ENCODE peak calls at places on chromosomes 2 and 18, in eight cellular contexts. One of them, this sample, is unnamed.

GRCh38 chr2:65392609-65393008 is 39.8 kb downstream of the SPRED2 start:
- DNase-seq in heart right ventricle: no peak
- DNase-seq in CD8-positive, alpha-beta memory T cell: no peak
- DNase-seq in body of pancreas: no peak
- DNase-seq in aorta: no peak
- DNase-seq in transverse colon: no peak
- DNase-seq in astrocyte: no peak
- DNase-seq in colonic mucosa: no peak
- DNase-seq in this sample: no peak

GRCh38 chr2:241363316-241363879 is 7.3 kb downstream of the FARP2 start:
- DNase-seq in heart right ventricle: no peak
- DNase-seq in CD8-positive, alpha-beta memory T cell: no peak
- DNase-seq in body of pancreas: no peak
- DNase-seq in aorta: no peak
- DNase-seq in transverse colon: peak; percentile 22
- DNase-seq in astrocyte: no peak
- DNase-seq in colonic mucosa: no peak
- DNase-seq in this sample: no peak

GRCh38 chr2:41963661-41964525 is 83.9 kb upstream of the PKDCC start:
- DNase-seq in heart right ventricle: peak; percentile 59
- DNase-seq in CD8-positive, alpha-beta memory T cell: no peak
- DNase-seq in body of pancreas: peak; percentile 47
- DNase-seq in aorta: peak; percentile 85
- DNase-seq in transverse colon: peak; percentile 85
- DNase-seq in astrocyte: peak; percentile 77
- DNase-seq in colonic mucosa: peak; percentile 94
- DNase-seq in this sample: peak; percentile 92

GRCh38 chr2:127014630-127015029 is 92.3 kb downstream of the BIN1 start:
- DNase-seq in heart right ventricle: no peak
- DNase-seq in CD8-positive, alpha-beta memory T cell: no peak
- DNase-seq in body of pancreas: no peak
- DNase-seq in aorta: no peak
- DNase-seq in transverse colon: no peak
- DNase-seq in astrocyte: peak; percentile 81
- DNase-seq in colonic mucosa: no peak
- DNase-seq in this sample: no peak

GRCh38 chr18:47191956-47192355 is 15.8 kb upstream of the IER3IP1 start:
- DNase-seq in heart right ventricle: no peak
- DNase-seq in CD8-positive, alpha-beta memory T cell: no peak
- DNase-seq in body of pancreas: no peak
- DNase-seq in aorta: no peak
- DNase-seq in transverse colon: no peak
- DNase-seq in astrocyte: no peak
- DNase-seq in colonic mucosa: no peak
- DNase-seq in this sample: no peak

GRCh38 chr18:45540146-45540545 is 75.1 kb upstream of the SLC14A2 start:
- DNase-seq in heart right ventricle: no peak
- DNase-seq in CD8-positive, alpha-beta memory T cell: no peak
- DNase-seq in body of pancreas: no peak
- DNase-seq in aorta: no peak
- DNase-seq in transverse colon: no peak
- DNase-seq in astrocyte: no peak
- DNase-seq in colonic mucosa: no peak
- DNase-seq in this sample: no peak

GRCh38 chr2:6750389-6751158 is 115.1 kb downstream of the CMPK2 start:
- DNase-seq in heart right ventricle: no peak
- DNase-seq in CD8-positive, alpha-beta memory T cell: no peak
- DNase-seq in body of pancreas: no peak
- DNase-seq in aorta: no peak
- DNase-seq in transverse colon: no peak
- DNase-seq in astrocyte: no peak
- DNase-seq in colonic mucosa: no peak
- DNase-seq in this sample: no peak

GRCh38 chr18:11741505-11742145 is 52.6 kb downstream of the GNAL start:
- DNase-seq in heart right ventricle: no peak
- DNase-seq in CD8-positive, alpha-beta memory T cell: no peak
- DNase-seq in body of pancreas: no peak
- DNase-seq in aorta: no peak
- DNase-seq in transverse colon: no peak
- DNase-seq in astrocyte: no peak
- DNase-seq in colonic mucosa: no peak
- DNase-seq in this sample: no peak

DNA sequence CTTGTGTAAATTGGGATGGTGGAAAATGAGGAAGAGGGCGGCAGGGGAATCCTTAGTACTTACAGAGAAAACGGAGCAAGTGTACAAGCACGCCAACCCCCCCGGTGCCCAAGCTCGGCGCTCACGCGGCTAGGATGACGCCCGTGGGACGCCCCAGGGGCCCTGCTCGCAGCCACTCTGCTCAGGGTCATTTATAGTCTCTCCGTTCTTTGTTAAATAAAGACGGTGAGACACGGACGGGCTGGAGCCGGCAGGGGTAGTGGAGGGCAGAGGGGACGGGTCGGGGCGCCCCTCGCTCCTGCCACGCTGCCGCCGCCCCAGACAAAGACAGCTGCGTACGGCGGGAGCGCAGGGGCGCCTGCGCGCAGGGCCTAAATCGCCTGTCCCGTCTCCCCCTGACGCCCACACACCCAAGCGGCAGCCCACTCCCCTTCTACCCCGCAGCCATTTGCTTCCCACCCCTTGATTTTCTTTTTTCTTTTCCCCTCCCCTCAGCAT is 37.8 kb downstream of the PCBP1 start:
- DNase-seq in heart right ventricle: peak; percentile 66
- DNase-seq in CD8-positive, alpha-beta memory T cell: peak; percentile 45
- DNase-seq in body of pancreas: peak; percentile 70
- DNase-seq in aorta: peak; percentile 84
- DNase-seq in transverse colon: peak; percentile 68
- DNase-seq in astrocyte: no peak
- DNase-seq in colonic mucosa: peak; percentile 69
- DNase-seq in this sample: peak; percentile 64
- H3K4me1 ChIP-seq in heart right ventricle: peaks cover 49% of the 10 kb centered on the region
- H3K4me1 ChIP-seq in CD8-positive, alpha-beta memory T cell: peaks cover 63% of the 10 kb centered on the region
- H3K4me1 ChIP-seq in body of pancreas: peaks cover 23% of the 10 kb centered on the region
- H3K4me1 ChIP-seq in aorta: no peaks in the 10 kb centered on the region
- H3K4me1 ChIP-seq in transverse colon: peaks cover 22% of the 10 kb centered on the region
- H3K4me1 ChIP-seq in astrocyte: peaks cover 17% of the 10 kb centered on the region
- H3K4me1 ChIP-seq in colonic mucosa: peaks cover 6% of the 10 kb centered on the region
- H3K4me1 ChIP-seq in this sample: peaks cover 26% of the 10 kb centered on the region

GRCh38 chr2:182509-183122 is 81.2 kb downstream of the SH3YL1 start:
- DNase-seq in heart right ventricle: no peak
- DNase-seq in CD8-positive, alpha-beta memory T cell: no peak
- DNase-seq in body of pancreas: no peak
- DNase-seq in aorta: no peak
- DNase-seq in transverse colon: no peak
- DNase-seq in astrocyte: no peak
- DNase-seq in colonic mucosa: no peak
- DNase-seq in this sample: no peak
- H3K9me3 ChIP-seq in heart right ventricle: no peaks in the 10 kb centered on the region
- H3K9me3 ChIP-seq in CD8-positive, alpha-beta memory T cell: no peaks in the 10 kb centered on the region
- H3K9me3 ChIP-seq in body of pancreas: no peaks in the 10 kb centered on the region
- H3K9me3 ChIP-seq in aorta: peaks cover 3% of the 10 kb centered on the region
- H3K9me3 ChIP-seq in transverse colon: peaks cover 8% of the 10 kb centered on the region
- H3K9me3 ChIP-seq in astrocyte: peaks cover 3% of the 10 kb centered on the region
- H3K9me3 ChIP-seq in colonic mucosa: no peaks in the 10 kb centered on the region
- H3K9me3 ChIP-seq in this sample: no peaks in the 10 kb centered on the region

DNA sequence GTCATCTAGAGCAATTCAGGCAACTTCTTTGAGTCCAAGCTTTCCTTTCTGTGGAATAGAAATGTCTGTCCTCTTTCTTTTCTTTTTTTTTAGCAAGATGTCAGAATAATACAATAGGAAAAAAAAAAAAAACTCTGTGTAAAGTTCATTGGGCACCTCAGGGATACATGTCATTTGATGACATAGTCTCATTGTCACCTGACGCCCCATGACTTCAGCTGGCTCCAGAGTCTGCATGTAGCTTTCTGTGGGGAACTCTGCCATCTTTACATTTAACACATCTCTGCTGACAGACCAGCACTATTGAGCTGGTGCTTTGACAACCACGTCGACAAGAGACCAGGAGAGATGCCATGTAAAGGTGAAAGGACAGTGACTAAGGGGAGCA is 172.5 kb upstream of the KLF7 start:
- DNase-seq in heart right ventricle: no peak
- DNase-seq in CD8-positive, alpha-beta memory T cell: no peak
- DNase-seq in body of pancreas: no peak
- DNase-seq in aorta: no peak
- DNase-seq in transverse colon: no peak
- DNase-seq in astrocyte: no peak
- DNase-seq in colonic mucosa: no peak
- DNase-seq in this sample: no peak
- H3K27ac ChIP-seq in heart right ventricle: peak overlapping the region; percentile 91
- H3K27ac ChIP-seq in CD8-positive, alpha-beta memory T cell: no peak overlapping the region
- H3K27ac ChIP-seq in body of pancreas: no peak overlapping the region
- H3K27ac ChIP-seq in aorta: no peak overlapping the region
- H3K27ac ChIP-seq in transverse colon: no peak overlapping the region
- H3K27ac ChIP-seq in astrocyte: no peak overlapping the region
- H3K27ac ChIP-seq in colonic mucosa: no peak overlapping the region
- H3K27ac ChIP-seq in this sample: no peak overlapping the region

GRCh38 chr2:23813438-23813837 is 113.5 kb downstream of the ATAD2B start:
- DNase-seq in heart right ventricle: no peak
- DNase-seq in CD8-positive, alpha-beta memory T cell: no peak
- DNase-seq in body of pancreas: no peak
- DNase-seq in aorta: no peak
- DNase-seq in transverse colon: no peak
- DNase-seq in astrocyte: no peak
- DNase-seq in colonic mucosa: no peak
- DNase-seq in this sample: no peak
- H3K4me1 ChIP-seq in heart right ventricle: no peaks in the 10 kb centered on the region
- H3K4me1 ChIP-seq in CD8-positive, alpha-beta memory T cell: no peaks in the 10 kb centered on the region
- H3K4me1 ChIP-seq in body of pancreas: no peaks in the 10 kb centered on the region
- H3K4me1 ChIP-seq in aorta: no peaks in the 10 kb centered on the region
- H3K4me1 ChIP-seq in transverse colon: no peaks in the 10 kb centered on the region
- H3K4me1 ChIP-seq in astrocyte: no peaks in the 10 kb centered on the region
- H3K4me1 ChIP-seq in colonic mucosa: no peaks in the 10 kb centered on the region
- H3K4me1 ChIP-seq in this sample: no peaks in the 10 kb centered on the region

DNA sequence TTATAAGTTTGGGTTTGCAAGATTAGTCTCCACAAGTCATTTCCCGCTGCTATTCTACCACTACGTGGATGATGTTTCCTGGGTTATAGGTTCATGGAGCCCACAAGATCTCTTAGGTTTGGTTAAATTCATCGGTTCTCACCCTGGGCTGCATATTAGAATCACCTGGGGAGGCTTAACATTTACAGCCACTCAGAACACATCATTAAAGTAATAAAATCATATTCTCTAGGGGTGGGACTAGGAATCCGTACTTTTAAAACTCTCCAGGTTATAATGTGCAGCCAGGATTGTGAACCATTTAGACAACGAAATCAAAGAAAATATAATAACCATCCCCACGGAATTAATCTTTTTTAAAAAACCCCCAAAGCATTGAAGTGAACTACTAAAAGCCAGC is 167.7 kb downstream of the ACTR3 start:
- DNase-seq in heart right ventricle: no peak
- DNase-seq in CD8-positive, alpha-beta memory T cell: no peak
- DNase-seq in body of pancreas: no peak
- DNase-seq in aorta: no peak
- DNase-seq in transverse colon: no peak
- DNase-seq in astrocyte: no peak
- DNase-seq in colonic mucosa: no peak
- DNase-seq in this sample: no peak
- H3K9me3 ChIP-seq in heart right ventricle: no peaks in the 10 kb centered on the region
- H3K9me3 ChIP-seq in CD8-positive, alpha-beta memory T cell: no peaks in the 10 kb centered on the region
- H3K9me3 ChIP-seq in body of pancreas: no peaks in the 10 kb centered on the region
- H3K9me3 ChIP-seq in aorta: peaks cover 3% of the 10 kb centered on the region
- H3K9me3 ChIP-seq in transverse colon: no peaks in the 10 kb centered on the region
- H3K9me3 ChIP-seq in astrocyte: no peaks in the 10 kb centered on the region
- H3K9me3 ChIP-seq in colonic mucosa: no peaks in the 10 kb centered on the region
- H3K9me3 ChIP-seq in this sample: no peaks in the 10 kb centered on the region

GRCh38 chr2:196318517-196319377 is 147.4 kb upstream of the STK17B start:
- DNase-seq in heart right ventricle: peak; percentile 27
- DNase-seq in CD8-positive, alpha-beta memory T cell: no peak
- DNase-seq in body of pancreas: no peak
- DNase-seq in aorta: peak; percentile 42
- DNase-seq in transverse colon: no peak
- DNase-seq in astrocyte: no peak
- DNase-seq in colonic mucosa: no peak
- DNase-seq in this sample: no peak

GRCh38 chr2:196314157-196314556 is 142.8 kb upstream of the STK17B start:
- DNase-seq in heart right ventricle: no peak
- DNase-seq in CD8-positive, alpha-beta memory T cell: no peak
- DNase-seq in body of pancreas: no peak
- DNase-seq in aorta: no peak
- DNase-seq in transverse colon: no peak
- DNase-seq in astrocyte: no peak
- DNase-seq in colonic mucosa: no peak
- DNase-seq in this sample: no peak

GRCh38 chr2:196315388-196316049 is 144.1 kb upstream of the STK17B start:
- DNase-seq in heart right ventricle: no peak
- DNase-seq in CD8-positive, alpha-beta memory T cell: no peak
- DNase-seq in body of pancreas: no peak
- DNase-seq in aorta: no peak
- DNase-seq in transverse colon: no peak
- DNase-seq in astrocyte: peak; percentile 70
- DNase-seq in colonic mucosa: no peak
- DNase-seq in this sample: peak; percentile 39

GRCh38 chr2:196316050-196316430 is 144.7 kb upstream of the STK17B start:
- DNase-seq in heart right ventricle: no peak
- DNase-seq in CD8-positive, alpha-beta memory T cell: no peak
- DNase-seq in body of pancreas: no peak
- DNase-seq in aorta: no peak
- DNase-seq in transverse colon: no peak
- DNase-seq in astrocyte: no peak
- DNase-seq in colonic mucosa: no peak
- DNase-seq in this sample: no peak

DNA sequence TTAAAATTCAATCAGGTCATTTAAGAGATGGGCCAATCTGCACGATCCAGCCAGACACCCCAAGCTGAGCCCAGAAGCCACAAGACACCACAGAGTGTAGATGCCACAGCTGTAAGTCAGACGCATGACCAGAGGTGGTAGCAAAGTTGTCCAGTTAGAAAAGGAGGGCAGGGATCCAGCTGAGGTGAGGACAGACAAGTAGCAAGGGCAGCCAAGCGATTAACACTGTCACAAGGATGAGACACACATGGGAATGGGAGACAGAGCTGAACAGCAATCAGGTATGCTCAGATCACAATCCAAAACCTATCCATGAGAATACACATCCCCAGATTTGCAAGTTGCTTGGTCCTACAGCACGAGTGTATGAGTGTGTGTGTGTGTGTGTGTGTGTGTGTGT is 143.4 kb upstream of the STK17B start:
- DNase-seq in heart right ventricle: no peak
- DNase-seq in CD8-positive, alpha-beta memory T cell: no peak
- DNase-seq in body of pancreas: no peak
- DNase-seq in aorta: no peak
- DNase-seq in transverse colon: no peak
- DNase-seq in astrocyte: peak; percentile 45
- DNase-seq in colonic mucosa: no peak
- DNase-seq in this sample: no peak
- H3K27ac ChIP-seq in heart right ventricle: no peak overlapping the region
- H3K27ac ChIP-seq in CD8-positive, alpha-beta memory T cell: no peak overlapping the region
- H3K27ac ChIP-seq in body of pancreas: no peak overlapping the region
- H3K27ac ChIP-seq in aorta: no peak overlapping the region
- H3K27ac ChIP-seq in transverse colon: no peak overlapping the region
- H3K27ac ChIP-seq in astrocyte: peak overlapping the region; percentile 43
- H3K27ac ChIP-seq in colonic mucosa: no peak overlapping the region
- H3K27ac ChIP-seq in this sample: no peak overlapping the region

GRCh38 chr2:96156926-96157648 is 11.8 kb upstream of the DUSP2 start:
- DNase-seq in heart right ventricle: no peak
- DNase-seq in CD8-positive, alpha-beta memory T cell: no peak
- DNase-seq in body of pancreas: no peak
- DNase-seq in aorta: no peak
- DNase-seq in transverse colon: no peak
- DNase-seq in astrocyte: no peak
- DNase-seq in colonic mucosa: no peak
- DNase-seq in this sample: no peak
- H3K4me1 ChIP-seq in heart right ventricle: no peaks in the 10 kb centered on the region
- H3K4me1 ChIP-seq in CD8-positive, alpha-beta memory T cell: peaks cover 60% of the 10 kb centered on the region
- H3K4me1 ChIP-seq in body of pancreas: no peaks in the 10 kb centered on the region
- H3K4me1 ChIP-seq in aorta: no peaks in the 10 kb centered on the region
- H3K4me1 ChIP-seq in transverse colon: peaks cover 4% of the 10 kb centered on the region
- H3K4me1 ChIP-seq in astrocyte: peaks cover 8% of the 10 kb centered on the region
- H3K4me1 ChIP-seq in colonic mucosa: no peaks in the 10 kb centered on the region
- H3K4me1 ChIP-seq in this sample: no peaks in the 10 kb centered on the region